ENCODE peak calls at places on chromosomes 2 and 18, in ten cellular contexts. U is PC-9, I is cardiac fibroblast, H is esophagus squamous epithelium, Q is lower leg skin, G is AG04450, T is fibroblast of pulmonary artery, F is neuronal stem cell, S is mesenchymal stem cell, D is right cardiac atrium. O is an unnamed sample.

GRCh38 chr18:67310826-67311225 is 205.7 kb downstream of the DSEL start:
- DNase-seq in U (no peak), I (peak), H (no peak), Q (no peak), G (no peak), T (peak), F (no peak), S (peak), D (no peak), O (no peak)

GRCh38 chr18:4813708-4814107 is 358.6 kb upstream of the DLGAP1 start:
- DNase-seq in U (no peak), I (no peak), H (no peak), Q (no peak), G (no peak), T (no peak), F (no peak), S (no peak), D (no peak), O (no peak)

GRCh38 chr2:15667579-15668556 is 76.2 kb downstream of the DDX1 start:
- DNase-seq in U (no peak), I (peak), H (no peak), Q (no peak), G (no peak), T (peak), F (no peak), S (no peak), D (no peak), O (no peak)

GRCh38 chr2:97673915-97674283 is 4.4 kb downstream of the C2orf92 start:
- DNase-seq in U (no peak), I (no peak), H (no peak), Q (no peak), G (no peak), T (no peak), F (no peak), S (no peak), D (no peak), O (no peak)

GRCh38 chr2:232418466-232419244 is 12.0 kb downstream of the ALPG start:
- DNase-seq in U (peak), I (peak), H (no peak), Q (no peak), G (no peak), T (peak), F (no peak), S (peak), D (no peak), O (peak)

GRCh38 chr2:57434952-57435351 is 611.7 kb upstream of the VRK2 start:
- DNase-seq in U (no peak), I (no peak), H (no peak), Q (no peak), G (no peak), T (no peak), F (no peak), S (no peak), D (no peak), O (no peak)

GRCh38 chr18:42654561-42654960 is 460.9 kb downstream of the RIT2 start:
- DNase-seq in U (no peak), I (peak), H (no peak), Q (no peak), G (no peak), T (peak), F (no peak), S (peak), D (no peak), O (no peak)

GRCh38 chr2:111188681-111189080 is 68.0 kb downstream of the BCL2L11 start:
- DNase-seq in U (no peak), I (no peak), H (no peak), Q (no peak), G (no peak), T (no peak), F (no peak), S (no peak), D (no peak), O (no peak)

GRCh38 chr2:184598313-184599053 is at the start of gene ZNF804A:
- DNase-seq in U (peak), I (peak), H (no peak), Q (peak), G (no peak), T (peak), F (peak), S (peak), D (peak), O (peak)

GRCh38 chr18:48488388-48488850 is 50.4 kb upstream of the CTIF start:
- DNase-seq in U (peak), I (peak), H (no peak), Q (no peak), G (peak), T (peak), F (no peak), S (peak), D (peak), O (peak)

GRCh38 chr18:505483-506122 is 5.1 kb upstream of the COLEC12 start:
- DNase-seq in U (no peak), I (no peak), H (no peak), Q (no peak), G (no peak), T (no peak), F (no peak), S (no peak), D (no peak), O (no peak)

GRCh38 chr2:148660999-148661398 is 16.4 kb downstream of the EPC2 start:
- DNase-seq in U (no peak), I (no peak), H (no peak), Q (no peak), G (no peak), T (no peak), F (no peak), S (peak), D (no peak), O (no peak)

GRCh38 chr2:215705771-215706261 is 269.9 kb upstream of the FN1 start:
- DNase-seq in U (no peak), I (peak), H (no peak), Q (no peak), G (no peak), T (no peak), F (no peak), S (no peak), D (no peak), O (peak)

GRCh38 chr2:64283641-64284371 is 139.6 kb upstream of the PELI1 start:
- DNase-seq in U (no peak), I (no peak), H (no peak), Q (no peak), G (no peak), T (no peak), F (no peak), S (peak), D (no peak), O (no peak)

GRCh38 chr2:64379221-64379620 is 74.7 kb upstream of the LGALSL start:
- DNase-seq in U (no peak), I (no peak), H (no peak), Q (no peak), G (no peak), T (no peak), F (no peak), S (no peak), D (no peak), O (no peak)

GRCh38 chr2:37476411-37476810 is 132.0 kb downstream of the QPCT start:
- DNase-seq in U (no peak), I (no peak), H (no peak), Q (no peak), G (no peak), T (no peak), F (no peak), S (no peak), D (no peak), O (no peak)

GRCh38 chr2:163686289-163686688 is 49.5 kb downstream of the FIGN start:
- DNase-seq in U (no peak), I (no peak), H (no peak), Q (no peak), G (no peak), T (no peak), F (no peak), S (no peak), D (no peak), O (no peak)
- H3K4me3 ChIP-seq in U (no peak), I (no peak), H (no peak), Q (no peak), G (no peak), T (no peak), F (no peak), S (no peak), D (no peak), O (no peak)

GRCh38 chr2:49152824-49153223 is 1.5 kb downstream of the FSHR start:
- DNase-seq in U (no peak), I (no peak), H (no peak), Q (no peak), G (no peak), T (no peak), F (no peak), S (no peak), D (no peak), O (no peak)
- H3K4me3 ChIP-seq in U (no peak), I (no peak), H (no peak), Q (no peak), G (no peak), T (no peak), F (no peak), S (no peak), D (no peak), O (no peak)

GRCh38 chr2:237449193-237449797 is 35.3 kb upstream of the COL6A3 start:
- DNase-seq in U (no peak), I (peak), H (no peak), Q (peak), G (no peak), T (peak), F (no peak), S (peak), D (peak), O (peak)

GRCh38 chr2:237448626-237449025 is 34.7 kb upstream of the COL6A3 start:
- DNase-seq in U (no peak), I (no peak), H (no peak), Q (no peak), G (no peak), T (no peak), F (no peak), S (no peak), D (no peak), O (no peak)

GRCh38 chr2:237451582-237452469 is 35.2 kb upstream of the MLPH start:
- DNase-seq in U (no peak), I (peak), H (no peak), Q (no peak), G (no peak), T (peak), F (no peak), S (no peak), D (no peak), O (no peak)

GRCh38 chr2:237450108-237450507 is 36.1 kb upstream of the COL6A3 start:
- DNase-seq in U (no peak), I (no peak), H (no peak), Q (no peak), G (no peak), T (no peak), F (no peak), S (no peak), D (no peak), O (no peak)

GRCh38 chr2:237450583-237450982 is 36.5 kb upstream of the MLPH start:
- DNase-seq in U (no peak), I (no peak), H (no peak), Q (no peak), G (no peak), T (no peak), F (no peak), S (no peak), D (no peak), O (no peak)
- H3K4me3 ChIP-seq in U (no peak), I (no peak), H (no peak), Q (no peak), G (no peak), T (no peak), F (no peak), S (no peak), D (no peak), O (no peak)

GRCh38 chr2:28153851-28154250 is 238.8 kb upstream of the FOSL2 start:
- DNase-seq in U (no peak), I (no peak), H (no peak), Q (no peak), G (no peak), T (no peak), F (no peak), S (no peak), D (no peak), O (no peak)
- H3K4me3 ChIP-seq in U (no peak), I (no peak), H (no peak), Q (no peak), G (no peak), T (no peak), F (no peak), S (no peak), D (no peak), O (no peak)

DNA sequence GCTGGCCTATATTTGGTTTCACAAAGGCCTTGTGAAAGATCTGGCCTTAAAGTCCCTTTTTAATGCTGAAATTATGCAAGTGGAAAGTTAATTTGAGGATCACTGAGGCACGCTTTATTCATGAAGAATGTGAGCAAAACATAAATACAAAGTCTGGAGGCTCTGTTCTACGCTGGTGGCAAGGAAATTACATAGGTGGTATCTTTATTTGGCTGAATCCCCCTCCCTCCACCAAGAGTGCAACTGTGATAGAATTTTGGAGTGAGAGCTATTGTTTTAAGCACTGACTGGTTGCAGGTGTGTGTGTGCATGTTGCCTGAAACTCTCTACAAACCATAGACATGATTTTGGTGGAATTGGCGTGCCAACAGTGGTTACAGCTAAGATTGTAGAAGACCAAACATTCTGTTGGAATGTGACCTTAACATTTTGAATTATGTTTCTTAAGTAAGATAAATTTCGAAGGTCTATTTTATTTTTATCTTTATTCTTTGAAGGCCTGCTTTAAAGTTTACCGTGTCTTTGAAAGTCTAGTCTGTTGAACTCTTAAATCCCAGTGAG is 114.3 kb downstream of the SPTBN1 start:
- DNase-seq in U (no peak), I (no peak), H (no peak), Q (no peak), G (no peak), T (no peak), F (no peak), S (no peak), D (no peak), O (no peak)
- H3K4me3 ChIP-seq in U (peak), I (no peak), H (no peak), Q (no peak), G (no peak), T (no peak), F (no peak), S (no peak), D (no peak), O (no peak)

GRCh38 chr2:177900091-177900490 is 172.5 kb downstream of the PDE11A start:
- DNase-seq in U (no peak), I (no peak), H (no peak), Q (no peak), G (no peak), T (no peak), F (no peak), S (no peak), D (no peak), O (no peak)
- H3K4me3 ChIP-seq in U (no peak), I (no peak), H (no peak), Q (no peak), G (no peak), T (no peak), F (no peak), S (no peak), D (no peak), O (no peak)

GRCh38 chr2:10036095-10036879 is 7.1 kb upstream of the KLF11 start:
- DNase-seq in U (peak), I (peak), H (no peak), Q (no peak), G (no peak), T (peak), F (no peak), S (peak), D (peak), O (peak)
- H3K4me3 ChIP-seq in U (no peak), I (no peak), H (no peak), Q (no peak), G (no peak), T (no peak), F (no peak), S (no peak), D (no peak), O (no peak)

GRCh38 chr2:75055307-75055819 is 96.9 kb downstream of the POLE4 start:
- DNase-seq in U (no peak), I (no peak), H (no peak), Q (no peak), G (no peak), T (no peak), F (no peak), S (no peak), D (no peak), O (no peak)

GRCh38 chr2:75054296-75054695 is 95.9 kb downstream of the POLE4 start:
- DNase-seq in U (no peak), I (no peak), H (no peak), Q (no peak), G (no peak), T (no peak), F (no peak), S (no peak), D (no peak), O (peak)

GRCh38 chr2:75053484-75054112 is 95.2 kb downstream of the POLE4 start:
- DNase-seq in U (peak), I (peak), H (no peak), Q (no peak), G (no peak), T (peak), F (peak), S (peak), D (no peak), O (peak)

DNA sequence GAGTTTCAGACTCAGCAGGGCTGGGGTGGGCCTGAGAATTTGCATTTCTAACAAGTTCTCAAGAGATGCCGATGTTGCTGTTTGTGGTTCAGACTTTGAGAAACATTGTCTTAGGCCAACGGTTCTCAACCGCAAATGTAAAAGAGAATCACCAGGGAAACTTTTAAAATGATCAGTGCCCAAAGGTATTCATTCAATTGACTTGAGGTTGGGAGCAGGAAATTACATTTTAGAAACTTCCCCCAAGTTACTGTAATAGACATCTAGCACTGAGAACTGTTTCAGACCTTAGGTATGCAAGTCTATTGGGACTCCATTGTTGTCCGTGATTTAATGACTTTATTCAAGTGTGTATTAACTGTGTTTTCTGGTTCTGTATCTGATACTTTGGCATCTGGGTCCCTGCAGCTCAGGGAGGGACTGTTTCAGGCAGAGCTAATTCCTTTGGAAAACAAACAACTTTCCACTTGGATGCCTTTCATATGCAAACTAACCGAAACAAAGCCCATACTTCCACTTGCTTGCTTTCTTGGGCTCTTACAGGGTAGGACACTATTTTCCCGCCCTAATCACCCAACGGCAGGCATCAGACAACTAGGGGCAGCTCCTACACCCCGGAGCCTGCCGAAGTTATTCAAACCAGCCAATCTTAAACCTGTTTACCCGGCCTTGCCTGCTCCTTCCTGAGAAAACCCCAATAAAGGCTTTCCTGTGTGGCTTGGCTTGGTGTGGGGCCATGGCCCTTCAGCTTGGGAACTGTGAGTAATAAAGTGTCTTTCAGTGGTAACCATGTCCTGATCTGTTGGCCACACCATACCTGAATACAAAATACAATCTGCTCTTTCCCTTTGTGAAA is 97.6 kb downstream of the POLE4 start:
- DNase-seq in U (no peak), I (no peak), H (no peak), Q (no peak), G (no peak), T (peak), F (no peak), S (no peak), D (no peak), O (peak)
- H3K4me3 ChIP-seq in U (no peak), I (no peak), H (no peak), Q (no peak), G (no peak), T (no peak), F (no peak), S (no peak), D (no peak), O (no peak)

O was measured in MG63.